ENCODE peak calls at places on chromosomes 11 and 22, in eight cellular contexts. Z is stimulated activated CD4-positive, alpha-beta T cell treated with anti-CD3 and anti-CD28 coated beads, TNF-alpha, amount 100 ng/mL, for 1 hour; V is RWPE1; E is amniotic stem cell; J is HT1080; D is activated CD4-positive, alpha-beta T cell treated with anti-CD3 and anti-CD28 coated beads, Interleukin-2, amount 50 U/mL, for 24 hours; W is stimulated activated CD8-positive, alpha-beta memory T cell treated with anti-CD3 and anti-CD28 coated beads, Interleukin-4, amount 100 ng/mL, for 48 hours; K is kidney. T is an unnamed sample.

GRCh38 chr11:77144854-77145428 is 16.9 kb downstream of the MYO7A start:
- DNase-seq in E (no peak), V (no peak), J (no peak), D (no peak), W (no peak), Z (no peak), K (peak; percentile 63), T (no peak)

GRCh38 chr22:38465673-38466490 is 2.0 kb upstream of the KDELR3 start:
- DNase-seq in J (no peak), E (no peak), K (peak; percentile 69), D (no peak), Z (no peak), W (no peak), V (no peak), T (no peak)

GRCh38 chr11:33402066-33402465 is 144.9 kb downstream of the HIPK3 start:
- DNase-seq in E (no peak), Z (no peak), K (no peak), W (no peak), V (no peak), D (no peak), J (peak; percentile 18), T (no peak)

GRCh38 chr11:35235944-35236666 is 97.1 kb downstream of the CD44 start:
- DNase-seq in J (peak; percentile 91), V (peak; percentile 18), W (peak; percentile 69), E (no peak), D (no peak), Z (no peak), K (no peak), T (no peak)

GRCh38 chr11:97445561-97445960 is 1055.7 kb downstream of the JRKL start:
- DNase-seq in J (no peak), V (no peak), W (no peak), K (no peak), D (no peak), Z (no peak), E (no peak), T (no peak)

GRCh38 chr22:25509391-25509791 is 55.1 kb upstream of the GRK3 start:
- DNase-seq in K (no peak), D (no peak), W (no peak), J (no peak), Z (no peak), E (no peak), V (peak; percentile 5), T (no peak)

GRCh38 chr11:2748061-2748813 is 48.4 kb upstream of the KCNQ1OT1 start:
- DNase-seq in V (no peak), E (no peak), J (no peak), Z (no peak), W (no peak), D (no peak), K (peak; percentile 69), T (no peak)

GRCh38 chr11:92794783-92795182 is 174.7 kb upstream of the MTNR1B start:
- DNase-seq in E (no peak), K (no peak), J (no peak), V (no peak), D (no peak), Z (no peak), W (no peak), T (no peak)

GRCh38 chr22:40818192-40818746 is 877 bp downstream of the SLC25A17 start:
- DNase-seq in W (no peak), J (no peak), E (no peak), K (no peak), V (no peak), D (no peak), Z (no peak), T (no peak)